ENCODE peak calls at places on chromosomes 6 and 20, in eight cellular contexts. S, Q, W, V, G, U, X and I are unnamed samples.

GRCh38 chr6:170404036-170404435 is 97.5 kb downstream of the FAM120B start:
- DNase-seq in W (peak), G (no peak), X (no peak), U (no peak), S (no peak), Q (no peak), V (no peak), I (no peak)

GRCh38 chr20:58242824-58243223 is 14.4 kb upstream of the ANKRD60 start:
- DNase-seq in U (no peak), V (no peak), X (peak), S (no peak), W (no peak), Q (no peak), G (no peak), I (no peak)

GRCh38 chr20:38873050-38873581 is 53.1 kb upstream of the FAM83D start:
- DNase-seq in S (peak), V (no peak), U (no peak), W (no peak), Q (peak), G (no peak), X (no peak), I (no peak)

GRCh38 chr6:144390886-144391285 is 105.8 kb downstream of the UTRN start:
- DNase-seq in S (no peak), W (no peak), G (no peak), U (no peak), V (no peak), X (no peak), Q (no peak), I (no peak)

GRCh38 chr6:170131351-170131750 is 159.5 kb downstream of the DLL1 start:
- DNase-seq in X (no peak), S (no peak), W (no peak), V (peak), Q (no peak), U (no peak), G (no peak), I (no peak)

GRCh38 chr6:150204705-150205472 is 62.0 kb downstream of the PPP1R14C start:
- DNase-seq in U (no peak), Q (no peak), S (no peak), G (no peak), V (no peak), X (no peak), W (no peak), I (no peak)

GRCh38 chr20:19368351-19368750 is 155.9 kb downstream of the SLC24A3 start:
- DNase-seq in X (no peak), G (no peak), Q (no peak), V (no peak), U (no peak), S (no peak), W (no peak), I (no peak)

GRCh38 chr6:79307321-79308036 is 73.0 kb upstream of the HMGN3 start:
- DNase-seq in G (peak), V (no peak), S (no peak), U (no peak), W (no peak), X (no peak), Q (no peak), I (no peak)

GRCh38 chr6:165844232-165844631 is 181.2 kb upstream of the PDE10A start:
- DNase-seq in S (no peak), V (no peak), Q (no peak), X (no peak), G (no peak), U (no peak), W (no peak), I (no peak)

GRCh38 chr6:150267686-150268561 is 100.9 kb upstream of the IYD start:
- DNase-seq in Q (no peak), U (no peak), G (peak), S (no peak), W (peak), V (no peak), X (no peak), I (peak)

GRCh38 chr6:149628865-149629544 is 19.5 kb downstream of the KATNA1 start:
- DNase-seq in S (no peak), Q (no peak), W (no peak), U (no peak), X (no peak), V (no peak), G (no peak), I (no peak)

GRCh38 chr20:12171927-12172581 is 254.4 kb downstream of the BTBD3 start:
- DNase-seq in Q (no peak), W (peak), G (no peak), X (no peak), S (no peak), V (no peak), U (no peak), I (peak)

GRCh38 chr20:44961024-44961866 is 1.0 kb upstream of the TOMM34 start:
- DNase-seq in V (no peak), Q (no peak), W (no peak), G (no peak), X (no peak), U (no peak), S (no peak), I (no peak)

GRCh38 chr6:45921703-45922270 is 93.9 kb downstream of the CLIC5 start:
- DNase-seq in U (no peak), W (peak), X (no peak), G (no peak), S (no peak), V (no peak), Q (no peak), I (no peak)

GRCh38 chr6:151682922-151683321 is 124.6 kb upstream of the ESR1 start:
- DNase-seq in X (no peak), V (no peak), G (no peak), S (no peak), U (no peak), Q (no peak), W (no peak), I (no peak)

GRCh38 chr6:168919455-168920179 is 334.0 kb downstream of the THBS2 start:
- DNase-seq in G (no peak), Q (no peak), S (no peak), U (no peak), V (no peak), X (no peak), W (no peak), I (no peak)

GRCh38 chr6:150099953-150100352 is 31.0 kb upstream of the ULBP3 start:
- DNase-seq in X (no peak), W (no peak), U (no peak), V (no peak), G (no peak), Q (no peak), S (no peak), I (no peak)

GRCh38 chr6:142870787-142871371 is 74.1 kb downstream of the HIVEP2 start:
- DNase-seq in W (no peak), X (no peak), S (no peak), G (no peak), V (no peak), U (no peak), Q (no peak), I (no peak)

GRCh38 chr6:107807186-107807585 is 16.9 kb downstream of the SCML4 start:
- DNase-seq in X (no peak), U (no peak), W (no peak), Q (no peak), S (no peak), G (no peak), V (no peak), I (no peak)

GRCh38 chr6:158850807-158851115 is 31.6 kb upstream of the EZR start:
- DNase-seq in V (no peak), S (no peak), X (no peak), U (no peak), W (peak), Q (no peak), G (no peak), I (peak)

GRCh38 chr6:148068391-148068790 is 274.2 kb upstream of the SASH1 start:
- DNase-seq in W (no peak), G (no peak), X (no peak), U (no peak), V (no peak), S (no peak), Q (no peak), I (no peak)

GRCh38 chr6:15280023-15280422 is 34.2 kb downstream of the JARID2 start:
- DNase-seq in W (peak), V (no peak), S (no peak), G (no peak), Q (no peak), U (no peak), X (no peak), I (peak)